ENCODE peak calls at places on chromosome 5, in six cellular contexts. One of them, this sample, is unnamed.

GRCh38 chr5:178193251-178193809 is 6.2 kb upstream of the GMCL2 start:
- DNase-seq in amygdala: no peak
- DNase-seq in cardiac muscle cell: no peak
- DNase-seq in tibial nerve: no peak
- DNase-seq in frontal cortex: no peak
- DNase-seq in nephron progenitor cell: no peak
- DNase-seq in this sample: no peak

GRCh38 chr5:116652196-116652729 is 77.6 kb upstream of the SEMA6A start:
- DNase-seq in frontal cortex: peak; percentile 38
- DNase-seq in nephron progenitor cell: peak; percentile 37
- DNase-seq in cardiac muscle cell: peak; percentile 5
- DNase-seq in amygdala: peak; percentile 9
- DNase-seq in tibial nerve: peak; percentile 76
- DNase-seq in this sample: peak; percentile 73

GRCh38 chr5:40797273-40798011 is 732 bp downstream of the PRKAA1 start:
- DNase-seq in tibial nerve: peak; percentile 51
- DNase-seq in amygdala: no peak
- DNase-seq in nephron progenitor cell: peak; percentile 80
- DNase-seq in cardiac muscle cell: peak; percentile 77
- DNase-seq in frontal cortex: no peak
- DNase-seq in this sample: peak; percentile 55

GRCh38 chr5:168359820-168360460 is 68.5 kb downstream of the WWC1 start:
- DNase-seq in amygdala: no peak
- DNase-seq in frontal cortex: no peak
- DNase-seq in cardiac muscle cell: no peak
- DNase-seq in nephron progenitor cell: no peak
- DNase-seq in tibial nerve: no peak
- DNase-seq in this sample: no peak

GRCh38 chr5:132414634-132415377 is 45.3 kb downstream of the SLC22A5 start:
- DNase-seq in cardiac muscle cell: no peak
- DNase-seq in tibial nerve: no peak
- DNase-seq in amygdala: no peak
- DNase-seq in frontal cortex: no peak
- DNase-seq in nephron progenitor cell: no peak
- DNase-seq in this sample: no peak

GRCh38 chr5:151085517-151086031 is 4.7 kb upstream of the TNIP1 start:
- DNase-seq in nephron progenitor cell: no peak
- DNase-seq in amygdala: no peak
- DNase-seq in tibial nerve: no peak
- DNase-seq in cardiac muscle cell: peak; percentile 44
- DNase-seq in frontal cortex: no peak
- DNase-seq in this sample: no peak

GRCh38 chr5:78964889-78965288 is 20.2 kb downstream of the ARSB start:
- DNase-seq in amygdala: no peak
- DNase-seq in nephron progenitor cell: no peak
- DNase-seq in tibial nerve: no peak
- DNase-seq in cardiac muscle cell: peak; percentile 71
- DNase-seq in frontal cortex: peak; percentile 32
- DNase-seq in this sample: no peak

GRCh38 chr5:139677404-139678282 is 29.5 kb downstream of the CXXC5 start:
- DNase-seq in cardiac muscle cell: peak; percentile 65
- DNase-seq in amygdala: no peak
- DNase-seq in frontal cortex: no peak
- DNase-seq in nephron progenitor cell: peak; percentile 67
- DNase-seq in tibial nerve: no peak
- DNase-seq in this sample: no peak

This sample was measured in occipital lobe.